ENCODE peak calls at places on chromosome X, in seven cellular contexts. Y is PC-9; T is naive thymus-derived CD4-positive, alpha-beta T cell; R is upper lobe of right lung; M is mesenchymal stem cell; V is IMR-90; B is lung. K is an unnamed sample. For H3K4me1, the result is how much of the 10 kb centered on the place peaks cover.

GRCh38 chrX:9555354-9555753 is 90.5 kb downstream of the TBL1X start:
- DNase-seq in V (peak), B (no peak), Y (no peak), T (no peak), R (no peak), M (no peak), K (no peak)

GRCh38 chrX:95893632-95894031 is 791.0 kb upstream of the DIAPH2 start:
- DNase-seq in Y (no peak), R (no peak), T (no peak), M (peak), B (no peak), V (no peak), K (no peak)

GRCh38 chrX:84441143-84441542 is 61.1 kb downstream of the HDX start:
- DNase-seq in M (peak), R (no peak), Y (no peak), T (no peak), B (no peak), V (peak), K (no peak)

GRCh38 chrX:31934842-31935241 is 863.0 kb upstream of the FTHL17 start:
- DNase-seq in R (no peak), Y (no peak), B (no peak), M (no peak), T (no peak), V (no peak), K (no peak)

GRCh38 chrX:132740316-132741123 is 217.9 kb downstream of the HS6ST2 start:
- DNase-seq in T (no peak), R (no peak), Y (no peak), V (no peak), B (no peak), M (peak), K (no peak)

GRCh38 chrX:137194164-137194563 is 160.4 kb upstream of the GPR101 start:
- DNase-seq in Y (peak), M (no peak), T (no peak), B (no peak), V (peak), R (no peak), K (no peak)

GRCh38 chrX:44043496-44043895 is 70.3 kb upstream of the NDP start:
- DNase-seq in B (no peak), V (no peak), R (no peak), Y (no peak), T (no peak), M (no peak), K (no peak)

GRCh38 chrX:5113128-5113527 is 1115.5 kb downstream of the NLGN4X start:
- DNase-seq in V (no peak), R (no peak), Y (no peak), B (no peak), T (no peak), M (peak), K (no peak)

GRCh38 chrX:7614616-7615015 is 228.4 kb upstream of the VCX start:
- DNase-seq in M (no peak), V (no peak), B (no peak), R (no peak), Y (no peak), T (no peak), K (no peak)

GRCh38 chrX:74923942-74924448 is 1.3 kb downstream of the NEXMIF start:
- DNase-seq in Y (no peak), M (no peak), V (no peak), B (no peak), T (no peak), R (peak), K (no peak)

GRCh38 chrX:131617182-131617581 is 73.3 kb downstream of the OR13H1 start:
- DNase-seq in R (no peak), T (no peak), B (no peak), V (peak), Y (no peak), M (peak), K (no peak)

GRCh38 chrX:123425904-123426303 is 241.8 kb downstream of the GRIA3 start:
- DNase-seq in R (no peak), B (peak), T (no peak), V (no peak), M (no peak), Y (no peak), K (no peak)

GRCh38 chrX:153925739-153926593 is at the start of gene ARHGAP4:
- DNase-seq in R (peak), V (no peak), Y (peak), M (no peak), T (peak), B (no peak), K (peak)

GRCh38 chrX:24081661-24082154 is 27.0 kb downstream of the EIF2S3 start:
- DNase-seq in V (peak), B (no peak), T (peak), Y (peak), M (peak), R (peak), K (peak)

GRCh38 chrX:108186811-108187210 is 95.2 kb downstream of the ATG4A start:
- DNase-seq in M (peak), B (no peak), T (no peak), R (no peak), V (peak), Y (peak), K (no peak)

GRCh38 chrX:135454816-135455215 is 33.1 kb downstream of the SMIM10L2A start:
- DNase-seq in M (no peak), V (no peak), T (no peak), R (no peak), B (no peak), Y (no peak), K (no peak)

GRCh38 chrX:99077099-99077498 is 1333.0 kb downstream of the PCDH19 start:
- DNase-seq in T (no peak), M (no peak), V (no peak), R (no peak), B (no peak), Y (no peak), K (no peak)

GRCh38 chrX:133444952-133445831 is 29.9 kb upstream of the GPC4 start:
- DNase-seq in T (no peak), B (no peak), R (no peak), M (peak), V (no peak), Y (peak), K (no peak)

GRCh38 chrX:11949291-11949690 is 189.0 kb upstream of the FRMPD4 start:
- DNase-seq in B (no peak), V (no peak), M (no peak), Y (no peak), T (no peak), R (no peak), K (no peak)

GRCh38 chrX:11953615-11954014 is 184.7 kb upstream of the FRMPD4 start:
- DNase-seq in V (peak), R (no peak), T (no peak), M (peak), B (no peak), Y (no peak), K (no peak)

GRCh38 chrX:11952176-11952720 is 186.0 kb upstream of the FRMPD4 start:
- DNase-seq in Y (no peak), V (peak), M (peak), R (no peak), B (no peak), T (no peak), K (no peak)

GRCh38 chrX:11954196-11954595 is 184.1 kb upstream of the FRMPD4 start:
- DNase-seq in B (no peak), R (no peak), V (no peak), T (no peak), Y (no peak), M (peak), K (no peak)
- H3K27ac ChIP-seq in B (no peak), R (no peak), V (no peak), T (no peak), Y (peak), M (peak), K (no peak)

GRCh38 chrX:121581885-121582284 is 534.5 kb downstream of the GLUD2 start:
- DNase-seq in Y (no peak), T (no peak), V (no peak), M (no peak), B (no peak), R (no peak), K (no peak)

GRCh38 chrX:121579016-121579760 is 531.8 kb downstream of the GLUD2 start:
- DNase-seq in M (no peak), B (no peak), Y (peak), V (no peak), T (no peak), R (no peak), K (no peak)
- H3K4me1 ChIP-seq in M (under half), B (under half), Y (under half), V (under half), T (under half), R (under half), K (under half)

DNA sequence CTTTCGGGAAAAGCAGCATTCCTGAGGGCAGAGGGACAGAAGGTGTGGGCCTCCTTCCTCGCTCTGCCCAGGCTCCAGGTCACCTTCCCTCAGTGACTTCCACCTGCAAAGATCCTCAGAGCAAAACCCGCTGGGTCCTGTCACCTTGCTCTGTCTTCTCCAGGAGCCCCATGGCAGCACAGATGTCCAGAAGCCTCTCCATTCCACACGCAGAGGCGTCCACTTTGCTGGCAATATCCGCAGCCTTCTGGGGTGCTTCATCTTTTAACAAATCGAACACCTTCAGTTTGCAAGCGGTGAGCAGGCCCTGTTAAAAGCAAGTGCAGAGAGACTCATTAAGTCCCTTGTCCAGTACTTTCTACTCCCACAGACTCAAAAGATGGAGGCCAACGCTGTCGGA is 27.3 kb downstream of the ASMTL start:
- DNase-seq in M (no peak), B (no peak), Y (no peak), V (no peak), R (peak), T (no peak), K (no peak)
- H3K4me3 ChIP-seq in M (no peak), B (no peak), Y (no peak), V (no peak), R (no peak), T (no peak), K (no peak)

GRCh38 chrX:47586043-47586787 is 4.0 kb downstream of the TIMP1 start:
- DNase-seq in R (no peak), V (no peak), Y (no peak), B (no peak), T (no peak), M (no peak), K (no peak)

GRCh38 chrX:47584714-47585113 is 2.5 kb downstream of the TIMP1 start:
- DNase-seq in M (no peak), B (no peak), Y (no peak), T (no peak), V (no peak), R (no peak), K (no peak)

GRCh38 chrX:47585273-47585672 is 3.0 kb downstream of the TIMP1 start:
- DNase-seq in T (no peak), Y (no peak), B (no peak), M (no peak), V (no peak), R (no peak), K (no peak)

GRCh38 chrX:47581731-47582647 is at the start of gene TIMP1:
- DNase-seq in Y (peak), T (peak), B (peak), M (peak), R (peak), V (peak), K (peak)

DNA sequence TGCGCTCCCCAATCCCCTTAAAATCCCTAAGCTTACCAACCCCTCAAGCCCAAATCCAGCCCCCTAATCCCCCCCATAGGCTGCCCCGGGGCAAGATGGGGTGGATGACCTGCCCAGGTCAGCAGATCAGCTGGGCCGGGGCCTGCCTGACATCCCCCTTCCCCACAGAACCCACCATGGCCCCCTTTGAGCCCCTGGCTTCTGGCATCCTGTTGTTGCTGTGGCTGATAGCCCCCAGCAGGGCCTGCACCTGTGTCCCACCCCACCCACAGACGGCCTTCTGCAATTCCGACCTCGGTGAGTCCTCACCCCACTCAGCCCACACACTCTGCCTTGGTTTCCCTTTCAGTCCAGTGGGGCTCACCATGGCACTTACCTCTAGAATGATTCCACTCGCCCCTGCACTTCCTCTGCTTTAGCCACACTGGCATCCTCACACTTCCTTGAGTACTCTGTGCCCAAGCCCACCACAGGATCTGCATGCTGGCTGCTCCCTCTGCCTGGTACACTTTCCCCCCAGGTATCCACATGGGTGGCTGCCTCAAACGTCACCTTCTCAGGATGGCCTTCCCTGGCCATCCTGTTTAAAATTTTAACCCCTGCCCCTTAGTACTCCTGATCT is 1.1 kb downstream of the TIMP1 start:
- DNase-seq in R (no peak), Y (no peak), M (no peak), B (peak), V (no peak), T (no peak), K (no peak)
- H3K27ac ChIP-seq in R (peak), Y (no peak), M (no peak), B (peak), V (peak), T (peak), K (peak)

GRCh38 chrX:129783176-129783776 is 3.5 kb downstream of the SASH3 start:
- DNase-seq in M (no peak), T (no peak), R (no peak), B (no peak), V (no peak), Y (no peak), K (no peak)
- H3K4me1 ChIP-seq in M (under half), T (under half), R (under half), B (under half), V (under half), Y (under half), K (under half)

GRCh38 chrX:101393530-101394305 is 2.9 kb downstream of the RPL36A start:
- DNase-seq in B (no peak), V (no peak), M (no peak), R (no peak), Y (no peak), T (no peak), K (no peak)
- H3K4me3 ChIP-seq in B (no peak), V (no peak), M (no peak), R (no peak), Y (peak), T (no peak), K (no peak)

GRCh38 chrX:12488220-12488619 is 303.0 kb upstream of the PRPS2 start:
- DNase-seq in R (no peak), Y (no peak), V (no peak), T (no peak), M (no peak), B (no peak), K (no peak)
- H3K27ac ChIP-seq in R (no peak), Y (no peak), V (no peak), T (no peak), M (no peak), B (no peak), K (no peak)

GRCh38 chrX:15820106-15821073 is 30.1 kb downstream of the ZRSR2 start:
- DNase-seq in R (no peak), M (peak), T (no peak), B (no peak), V (peak), Y (no peak), K (no peak)

GRCh38 chrX:15816886-15817285 is 26.6 kb downstream of the ZRSR2 start:
- DNase-seq in T (no peak), Y (no peak), V (no peak), B (no peak), R (no peak), M (peak), K (peak)

GRCh38 chrX:15814811-15815210 is 24.5 kb downstream of the ZRSR2 start:
- DNase-seq in M (no peak), Y (no peak), B (no peak), V (no peak), R (no peak), T (no peak), K (no peak)

GRCh38 chrX:15815779-15816452 is 25.6 kb downstream of the ZRSR2 start:
- DNase-seq in R (no peak), M (peak), T (no peak), V (peak), B (no peak), Y (no peak), K (no peak)

GRCh38 chrX:15816453-15816838 is 26.2 kb downstream of the ZRSR2 start:
- DNase-seq in M (peak), B (no peak), R (no peak), V (peak), T (no peak), Y (no peak), K (no peak)
- H3K4me1 ChIP-seq in M (under half), B (under half), R (under half), V (under half), T (under half), Y (under half), K (under half)

K was measured in effector memory CD4-positive, alpha-beta T cell.